ENCODE peak calls at places on chromosomes 12 and 14, in four cellular contexts. One of them, this sample, is unnamed.
A peak's percentile ranks its signal among the peaks of the same experiment; 100 is the strongest.

GRCh38 chr12:21476949-21477348 is 24.5 kb downstream of the RECQL start:
- DNase-seq in coronary artery: no peak
- DNase-seq in adrenal gland: no peak
- DNase-seq in ovary: no peak
- DNase-seq in this sample: no peak

GRCh38 chr12:57452937-57453509 is 2.1 kb upstream of the INHBE start:
- DNase-seq in adrenal gland: peak; percentile 75
- DNase-seq in ovary: peak; percentile 80
- DNase-seq in coronary artery: no peak
- DNase-seq in this sample: peak; percentile 83

GRCh38 chr12:95663525-95663924 is 112.2 kb upstream of the USP44 start:
- DNase-seq in ovary: no peak
- DNase-seq in adrenal gland: no peak
- DNase-seq in coronary artery: no peak
- DNase-seq in this sample: no peak

GRCh38 chr12:92566448-92567040 is 136.2 kb upstream of the PLEKHG7 start:
- DNase-seq in coronary artery: no peak
- DNase-seq in ovary: no peak
- DNase-seq in adrenal gland: no peak
- DNase-seq in this sample: no peak

GRCh38 chr12:68163546-68164210 is 4.1 kb upstream of the IFNG start:
- DNase-seq in adrenal gland: no peak
- DNase-seq in ovary: no peak
- DNase-seq in coronary artery: no peak
- DNase-seq in this sample: no peak

GRCh38 chr12:2884810-2885209 is 5.9 kb upstream of the TULP3 start:
- DNase-seq in coronary artery: no peak
- DNase-seq in adrenal gland: no peak
- DNase-seq in ovary: no peak
- DNase-seq in this sample: no peak

GRCh38 chr14:67515386-67516079 is 17.6 kb upstream of the PLEKHH1 start:
- DNase-seq in ovary: no peak
- DNase-seq in coronary artery: no peak
- DNase-seq in adrenal gland: no peak
- DNase-seq in this sample: no peak

GRCh38 chr14:77284066-77284855 is 13.3 kb upstream of the NGB start:
- DNase-seq in adrenal gland: no peak
- DNase-seq in coronary artery: no peak
- DNase-seq in ovary: no peak
- DNase-seq in this sample: no peak

GRCh38 chr14:71730471-71730870 is 201.8 kb upstream of the RGS6 start:
- DNase-seq in coronary artery: no peak
- DNase-seq in adrenal gland: no peak
- DNase-seq in ovary: no peak
- DNase-seq in this sample: no peak

GRCh38 chr12:32454866-32455265 is 55.5 kb downstream of the FGD4 start:
- DNase-seq in adrenal gland: no peak
- DNase-seq in ovary: no peak
- DNase-seq in coronary artery: no peak
- DNase-seq in this sample: no peak

GRCh38 chr12:60539592-60539991 is 943.8 kb downstream of the SLC16A7 start:
- DNase-seq in adrenal gland: peak; percentile 33
- DNase-seq in coronary artery: no peak
- DNase-seq in ovary: no peak
- DNase-seq in this sample: no peak

GRCh38 chr12:25958254-25959068 is at the start of gene RASSF8:
- DNase-seq in adrenal gland: peak; percentile 72
- DNase-seq in coronary artery: peak; percentile 80
- DNase-seq in ovary: peak; percentile 85
- DNase-seq in this sample: peak; percentile 80

GRCh38 chr12:54420766-54421144 is 1.7 kb upstream of the ITGA5 start:
- DNase-seq in adrenal gland: no peak
- DNase-seq in coronary artery: peak; percentile 75
- DNase-seq in ovary: no peak
- DNase-seq in this sample: peak; percentile 47

GRCh38 chr12:93896962-93897361 is 219.8 kb downstream of the CRADD start:
- DNase-seq in adrenal gland: no peak
- DNase-seq in ovary: no peak
- DNase-seq in coronary artery: no peak
- DNase-seq in this sample: no peak

GRCh38 chr12:101563197-101563596 is 31.6 kb upstream of the MYBPC1 start:
- DNase-seq in adrenal gland: no peak
- DNase-seq in coronary artery: no peak
- DNase-seq in ovary: no peak
- DNase-seq in this sample: no peak

GRCh38 chr14:67727361-67727760 is 25.7 kb downstream of the RDH12 start:
- DNase-seq in ovary: no peak
- DNase-seq in adrenal gland: no peak
- DNase-seq in coronary artery: no peak
- DNase-seq in this sample: no peak

GRCh38 chr12:22505826-22506225 is 38.5 kb downstream of the C2CD5 start:
- DNase-seq in coronary artery: no peak
- DNase-seq in adrenal gland: no peak
- DNase-seq in ovary: no peak
- DNase-seq in this sample: no peak

GRCh38 chr12:85468356-85469157 is 188.5 kb downstream of the ALX1 start:
- DNase-seq in adrenal gland: no peak
- DNase-seq in coronary artery: no peak
- DNase-seq in ovary: no peak
- DNase-seq in this sample: peak; percentile 15

GRCh38 chr14:102378830-102379229 is 16.1 kb downstream of the TECPR2 start:
- DNase-seq in adrenal gland: no peak
- DNase-seq in coronary artery: no peak
- DNase-seq in ovary: no peak
- DNase-seq in this sample: no peak

GRCh38 chr12:105860556-105861207 is 278.1 kb downstream of the NUAK1 start:
- DNase-seq in coronary artery: no peak
- DNase-seq in ovary: no peak
- DNase-seq in adrenal gland: no peak
- DNase-seq in this sample: no peak

GRCh38 chr14:49863483-49864262 is 11.1 kb upstream of the NEMF start:
- DNase-seq in coronary artery: no peak
- DNase-seq in adrenal gland: peak; percentile 31
- DNase-seq in ovary: peak; percentile 33
- DNase-seq in this sample: no peak

GRCh38 chr14:49867831-49868719 is 15.5 kb upstream of the NEMF start:
- DNase-seq in adrenal gland: peak; percentile 97
- DNase-seq in ovary: peak; percentile 97
- DNase-seq in coronary artery: peak; percentile 99
- DNase-seq in this sample: peak; percentile 97

GRCh38 chr14:49868720-49869114 is 16.1 kb upstream of the NEMF start:
- DNase-seq in ovary: no peak
- DNase-seq in adrenal gland: no peak
- DNase-seq in coronary artery: no peak
- DNase-seq in this sample: no peak

GRCh38 chr14:49861923-49862673 is 9.5 kb upstream of the NEMF start:
- DNase-seq in ovary: peak; percentile 86
- DNase-seq in adrenal gland: peak; percentile 82
- DNase-seq in coronary artery: peak; percentile 92
- DNase-seq in this sample: peak; percentile 86

DNA sequence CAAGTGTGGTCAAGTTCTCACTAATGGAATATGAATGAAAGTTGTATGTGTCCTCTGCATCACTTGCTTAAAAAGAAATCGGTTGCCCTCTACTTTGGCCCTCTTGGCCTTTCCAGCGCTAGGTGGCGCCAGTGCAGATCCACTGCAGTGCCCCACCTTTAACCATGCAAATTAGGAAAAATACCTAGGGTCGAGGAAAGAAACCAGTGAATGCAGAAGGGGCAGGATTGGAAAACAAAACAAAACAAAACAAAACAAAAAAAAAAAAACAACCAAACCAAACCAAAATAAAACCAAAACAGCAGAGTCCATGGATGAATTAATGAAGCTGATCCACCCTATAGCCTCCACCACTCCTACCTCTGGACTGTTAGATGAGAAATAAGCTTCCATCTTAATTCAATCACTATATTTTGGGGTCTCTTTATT is 12.9 kb upstream of the NEMF start:
- DNase-seq in coronary artery: no peak
- DNase-seq in adrenal gland: peak; percentile 71
- DNase-seq in ovary: peak; percentile 80
- DNase-seq in this sample: peak; percentile 77
- H3K27ac ChIP-seq in coronary artery: peak overlapping the region; percentile 19
- H3K27ac ChIP-seq in adrenal gland: no peak overlapping the region
- H3K27ac ChIP-seq in ovary: no peak overlapping the region
- H3K27ac ChIP-seq in this sample: no peak overlapping the region

GRCh38 chr14:22987291-22987690 is 4.9 kb upstream of the AJUBA start:
- DNase-seq in coronary artery: no peak
- DNase-seq in adrenal gland: no peak
- DNase-seq in ovary: no peak
- DNase-seq in this sample: no peak
- H3K4me3 ChIP-seq in coronary artery: no peak overlapping the region
- H3K4me3 ChIP-seq in adrenal gland: no peak overlapping the region
- H3K4me3 ChIP-seq in ovary: no peak overlapping the region
- H3K4me3 ChIP-seq in this sample: no peak overlapping the region

DNA sequence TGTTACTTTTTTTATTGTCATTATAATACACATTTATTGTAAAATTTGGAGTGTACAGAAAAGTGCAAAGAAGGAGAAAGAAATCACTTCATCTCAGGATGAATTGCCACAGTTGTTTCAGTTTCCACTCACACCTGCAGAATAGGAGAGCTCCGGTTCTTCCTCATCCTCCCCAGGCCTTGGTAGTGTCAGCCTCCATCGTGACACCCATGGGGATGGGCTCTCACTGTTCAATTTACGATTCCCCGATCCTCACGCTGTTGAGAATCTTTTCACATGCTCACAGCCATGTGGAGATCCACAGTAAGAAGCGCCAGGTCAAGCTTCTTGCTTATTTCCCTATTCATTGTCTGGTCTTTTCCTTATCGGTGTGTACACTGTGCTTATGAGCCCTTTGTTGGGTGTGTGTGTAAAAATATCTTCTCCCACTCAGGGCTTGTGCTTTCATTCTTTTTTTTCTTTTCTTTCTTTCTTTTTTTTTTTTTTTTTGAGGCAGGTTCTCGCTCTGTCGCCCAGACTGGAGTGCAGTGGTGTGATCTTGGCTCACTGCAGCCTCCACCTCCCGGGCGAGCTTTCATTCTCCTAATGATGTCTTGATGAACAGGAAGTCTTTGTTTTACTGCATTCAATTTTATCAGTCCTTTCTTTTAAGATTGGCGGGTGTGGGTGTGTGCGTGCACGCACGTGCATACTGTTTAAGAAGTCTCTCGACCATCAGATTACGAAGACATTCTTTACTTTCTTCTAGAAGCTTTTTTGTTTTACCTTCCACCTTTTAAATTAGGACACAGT is 21.5 kb downstream of the RIN3 start:
- DNase-seq in adrenal gland: no peak
- DNase-seq in coronary artery: no peak
- DNase-seq in ovary: no peak
- DNase-seq in this sample: no peak
- H3K27ac ChIP-seq in adrenal gland: no peak overlapping the region
- H3K27ac ChIP-seq in coronary artery: no peak overlapping the region
- H3K27ac ChIP-seq in ovary: no peak overlapping the region
- H3K27ac ChIP-seq in this sample: no peak overlapping the region

DNA sequence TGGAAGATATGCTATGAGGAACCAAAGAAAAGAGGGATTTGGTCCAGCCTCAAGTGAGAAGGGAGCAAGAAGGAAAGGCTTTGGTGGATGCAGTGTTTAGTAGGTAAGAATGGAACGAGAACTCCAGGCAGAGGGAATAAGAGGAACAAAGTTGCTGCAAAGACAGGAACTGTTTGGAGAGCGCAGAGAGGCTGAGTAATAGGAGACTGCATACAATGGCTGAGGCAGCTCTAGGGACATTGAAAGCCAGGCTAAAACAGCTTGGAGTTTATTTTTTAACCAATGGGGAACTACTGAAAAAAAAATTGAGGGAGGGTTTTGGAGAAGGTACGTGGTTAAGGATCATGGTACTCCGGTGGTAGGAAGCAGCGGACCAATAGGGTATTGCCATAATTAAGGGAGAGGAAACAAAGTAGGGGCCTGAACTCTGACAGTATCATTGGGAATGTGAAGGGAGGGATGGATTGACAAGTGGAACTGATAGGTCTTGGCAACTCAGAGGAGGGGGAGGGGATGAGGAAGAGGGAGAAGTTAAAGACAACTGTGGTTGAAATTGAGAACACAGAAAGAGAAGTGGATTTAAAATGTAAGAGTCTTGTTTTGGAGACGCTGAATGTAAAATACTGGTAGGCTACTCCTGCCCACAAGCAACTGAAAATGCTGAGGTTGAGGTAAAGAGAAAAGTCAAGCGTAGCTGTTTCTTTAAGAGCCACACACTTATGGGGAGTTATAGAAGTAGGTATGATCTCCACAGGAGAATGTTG is 4.8 kb downstream of the ASCL4 start:
- DNase-seq in ovary: no peak
- DNase-seq in adrenal gland: peak; percentile 36
- DNase-seq in coronary artery: no peak
- DNase-seq in this sample: no peak
- H3K4me3 ChIP-seq in ovary: no peak overlapping the region
- H3K4me3 ChIP-seq in adrenal gland: no peak overlapping the region
- H3K4me3 ChIP-seq in coronary artery: no peak overlapping the region
- H3K4me3 ChIP-seq in this sample: no peak overlapping the region

GRCh38 chr14:53793790-53794560 is 162.7 kb downstream of the BMP4 start:
- DNase-seq in ovary: no peak
- DNase-seq in coronary artery: no peak
- DNase-seq in adrenal gland: no peak
- DNase-seq in this sample: no peak

GRCh38 chr14:53791116-53791515 is 165.5 kb downstream of the BMP4 start:
- DNase-seq in ovary: no peak
- DNase-seq in coronary artery: no peak
- DNase-seq in adrenal gland: no peak
- DNase-seq in this sample: no peak

GRCh38 chr14:53796734-53797133 is 159.9 kb downstream of the BMP4 start:
- DNase-seq in adrenal gland: no peak
- DNase-seq in ovary: no peak
- DNase-seq in coronary artery: no peak
- DNase-seq in this sample: no peak

GRCh38 chr14:53792909-53793308 is 163.7 kb downstream of the BMP4 start:
- DNase-seq in coronary artery: no peak
- DNase-seq in ovary: no peak
- DNase-seq in adrenal gland: no peak
- DNase-seq in this sample: no peak
- H3K27ac ChIP-seq in coronary artery: no peak overlapping the region
- H3K27ac ChIP-seq in ovary: no peak overlapping the region
- H3K27ac ChIP-seq in adrenal gland: no peak overlapping the region
- H3K27ac ChIP-seq in this sample: no peak overlapping the region

GRCh38 chr14:74610866-74611671 is 968 bp downstream of the LTBP2 start:
- DNase-seq in ovary: peak; percentile 54
- DNase-seq in adrenal gland: no peak
- DNase-seq in coronary artery: no peak
- DNase-seq in this sample: no peak
- H3K4me3 ChIP-seq in ovary: peak overlapping the region; percentile 59
- H3K4me3 ChIP-seq in adrenal gland: no peak overlapping the region
- H3K4me3 ChIP-seq in coronary artery: peak overlapping the region; percentile 83
- H3K4me3 ChIP-seq in this sample: peak overlapping the region; percentile 73

This sample was measured in heart left ventricle.